ENCODE peak calls at places on chromosomes 12 and 14, in five cellular contexts. C, M, X, A and I are unnamed samples.

GRCh38 chr12:10405294-10405693 is 4.3 kb downstream of the KLRC4 start:
- DNase-seq in C (no peak), M (no peak), X (no peak), A (no peak), I (no peak)

GRCh38 chr12:12744556-12745305 is 27.6 kb downstream of the CDKN1B start:
- DNase-seq in C (no peak), M (no peak), X (no peak), A (no peak), I (no peak)

GRCh38 chr12:119202121-119202527 is 23.4 kb downstream of the HSPB8 start:
- DNase-seq in C (no peak), M (no peak), X (no peak), A (no peak), I (no peak)

GRCh38 chr14:34682787-34683321 is 31.5 kb downstream of the CFL2 start:
- DNase-seq in C (no peak), M (no peak), X (no peak), A (no peak), I (peak; percentile 49)

GRCh38 chr12:121579981-121580868 is 598 bp downstream of the KDM2B start:
- DNase-seq in C (peak; percentile 77), M (peak; percentile 78), X (peak; percentile 74), A (peak; percentile 74), I (peak; percentile 79)

GRCh38 chr14:51188566-51189185 is 51.4 kb upstream of the TMX1 start:
- DNase-seq in C (no peak), M (no peak), X (no peak), A (no peak), I (no peak)

GRCh38 chr14:104094709-104095425 is 9.4 kb downstream of the ASPG start:
- DNase-seq in C (peak; percentile 76), M (peak; percentile 59), X (peak; percentile 33), A (peak; percentile 68), I (peak; percentile 92)

GRCh38 chr12:69278814-69279782 is 39.7 kb downstream of the CPSF6 start:
- DNase-seq in C (no peak), M (no peak), X (no peak), A (no peak), I (no peak)

GRCh38 chr14:70029296-70030132 is 150.3 kb downstream of the SMOC1 start:
- DNase-seq in C (no peak), M (no peak), X (no peak), A (no peak), I (no peak)

GRCh38 chr14:90538095-90538494 is 141.3 kb downstream of the CALM1 start:
- DNase-seq in C (no peak), M (no peak), X (no peak), A (no peak), I (no peak)

GRCh38 chr12:115934046-115934445 is 343.4 kb downstream of the MED13L start:
- DNase-seq in C (no peak), M (no peak), X (no peak), A (no peak), I (no peak)

GRCh38 chr12:115755752-115756140 is 521.7 kb downstream of the MED13L start:
- DNase-seq in C (no peak), M (no peak), X (no peak), A (no peak), I (no peak)

GRCh38 chr14:90288646-90289355 is 32.4 kb downstream of the PSMC1 start:
- DNase-seq in C (no peak), M (no peak), X (no peak), A (no peak), I (no peak)

GRCh38 chr12:64749466-64750202 is 9.6 kb downstream of the GNS start:
- DNase-seq in C (no peak), M (no peak), X (no peak), A (no peak), I (no peak)

GRCh38 chr12:67752226-67752732 is 103.7 kb downstream of the DYRK2 start:
- DNase-seq in C (no peak), M (no peak), X (peak; percentile 46), A (no peak), I (no peak)

GRCh38 chr12:31041033-31041564 is 32.6 kb upstream of the DDX11 start:
- DNase-seq in C (no peak), M (no peak), X (no peak), A (no peak), I (no peak)